ENCODE peak calls at places on chromosome 12, in eight cellular contexts. H is gastrocnemius medialis, C is pancreas, K is colonic mucosa, U is PC-3, M is astrocyte, G is tibial artery, N is adrenal gland. Y is an unnamed sample.

GRCh38 chr12:58901664-58902063 is 18.6 kb downstream of the LRIG3 start:
- DNase-seq in H (no peak), C (no peak), K (no peak), U (no peak), M (no peak), G (no peak), N (no peak), Y (no peak)

GRCh38 chr12:114668151-114668891 is 15.7 kb downstream of the TBX3 start:
- DNase-seq in H (peak; percentile 71), C (peak; percentile 77), K (peak; percentile 89), U (peak; percentile 98), M (peak; percentile 63), G (peak; percentile 64), N (peak; percentile 92), Y (peak; percentile 56)

GRCh38 chr12:3463927-3464326 is 27.1 kb upstream of the PRMT8 start:
- DNase-seq in H (no peak), C (no peak), K (no peak), U (peak; percentile 47), M (no peak), G (no peak), N (no peak), Y (no peak)

GRCh38 chr12:110165540-110166159 is 41.5 kb downstream of the IFT81 start:
- DNase-seq in H (no peak), C (no peak), K (no peak), U (no peak), M (no peak), G (no peak), N (no peak), Y (no peak)

GRCh38 chr12:28611501-28611900 is 421.2 kb downstream of the CCDC91 start:
- DNase-seq in H (no peak), C (no peak), K (peak; percentile 71), U (peak; percentile 63), M (no peak), G (no peak), N (no peak), Y (no peak)

GRCh38 chr12:27226319-27226984 is 17.6 kb upstream of the STK38L start:
- DNase-seq in H (no peak), C (no peak), K (peak; percentile 52), U (no peak), M (no peak), G (no peak), N (no peak), Y (peak; percentile 30)

GRCh38 chr12:49801141-49802063 is 26.8 kb downstream of the NCKAP5L start:
- DNase-seq in H (peak; percentile 45), C (no peak), K (no peak), U (no peak), M (no peak), G (no peak), N (no peak), Y (no peak)

GRCh38 chr12:124805876-124806668 is 57.6 kb downstream of the SCARB1 start:
- DNase-seq in H (no peak), C (no peak), K (no peak), U (no peak), M (no peak), G (no peak), N (no peak), Y (no peak)

GRCh38 chr12:113072136-113072535 is 15.6 kb downstream of the DTX1 start:
- DNase-seq in H (no peak), C (no peak), K (no peak), U (peak; percentile 60), M (no peak), G (no peak), N (no peak), Y (no peak)

GRCh38 chr12:62762645-62763044 is 172.3 kb downstream of the PPM1H start:
- DNase-seq in H (no peak), C (no peak), K (no peak), U (no peak), M (no peak), G (no peak), N (no peak), Y (no peak)

GRCh38 chr12:109170335-109170734 is 53.9 kb downstream of the ACACB start:
- DNase-seq in H (no peak), C (no peak), K (no peak), U (no peak), M (no peak), G (no peak), N (no peak), Y (no peak)

GRCh38 chr12:31732926-31733548 is 4.2 kb upstream of the AMN1 start:
- DNase-seq in H (no peak), C (no peak), K (no peak), U (peak; percentile 91), M (peak; percentile 85), G (no peak), N (no peak), Y (no peak)

GRCh38 chr12:27592548-27592947 is 68.5 kb downstream of the PPFIBP1 start:
- DNase-seq in H (peak; percentile 13), C (no peak), K (no peak), U (peak; percentile 93), M (peak; percentile 87), G (peak; percentile 36), N (peak; percentile 58), Y (peak; percentile 8)

GRCh38 chr12:104985206-104985605 is 910 bp upstream of the NOPCHAP1 start:
- DNase-seq in H (no peak), C (no peak), K (no peak), U (no peak), M (no peak), G (no peak), N (no peak), Y (no peak)

GRCh38 chr12:64749466-64750202 is 9.6 kb downstream of the GNS start:
- DNase-seq in H (no peak), C (no peak), K (no peak), U (no peak), M (no peak), G (no peak), N (no peak), Y (no peak)

GRCh38 chr12:111408116-111408440 is 2.4 kb downstream of the SH2B3 start:
- DNase-seq in H (no peak), C (no peak), K (no peak), U (no peak), M (no peak), G (no peak), N (no peak), Y (no peak)

GRCh38 chr12:53867216-53868012 is 71.2 kb upstream of the HOXC13 start:
- DNase-seq in H (no peak), C (no peak), K (no peak), U (peak; percentile 32), M (no peak), G (no peak), N (peak; percentile 20), Y (no peak)

GRCh38 chr12:92290881-92291280 is 145.2 kb upstream of the BTG1 start:
- DNase-seq in H (no peak), C (no peak), K (no peak), U (no peak), M (peak; percentile 73), G (no peak), N (no peak), Y (no peak)

GRCh38 chr12:22481557-22482104 is 62.7 kb downstream of the C2CD5 start:
- DNase-seq in H (no peak), C (no peak), K (peak; percentile 56), U (no peak), M (no peak), G (no peak), N (no peak), Y (no peak)

GRCh38 chr12:22480016-22480415 is 64.3 kb downstream of the C2CD5 start:
- DNase-seq in H (no peak), C (no peak), K (no peak), U (no peak), M (no peak), G (no peak), N (no peak), Y (no peak)

GRCh38 chr12:22477166-22477893 is 67.0 kb downstream of the C2CD5 start:
- DNase-seq in H (no peak), C (no peak), K (no peak), U (no peak), M (peak; percentile 85), G (no peak), N (no peak), Y (no peak)

GRCh38 chr12:22474970-22475720 is 69.2 kb downstream of the C2CD5 start:
- DNase-seq in H (no peak), C (no peak), K (no peak), U (no peak), M (no peak), G (no peak), N (no peak), Y (no peak)

GRCh38 chr12:22477894-22478287 is 66.5 kb downstream of the C2CD5 start:
- DNase-seq in H (no peak), C (no peak), K (no peak), U (no peak), M (peak; percentile 54), G (no peak), N (no peak), Y (no peak)
- H3K27ac ChIP-seq in H (no peak overlapping the region), C (no peak overlapping the region), K (no peak overlapping the region), U (no peak overlapping the region), M (peak overlapping the region; percentile 61), G (no peak overlapping the region), N (no peak overlapping the region), Y (no peak overlapping the region)

GRCh38 chr12:50984899-50985298 is 32.6 kb downstream of the HIGD1C start:
- DNase-seq in H (no peak), C (no peak), K (no peak), U (no peak), M (peak; percentile 12), G (no peak), N (no peak), Y (no peak)
- H3K27ac ChIP-seq in H (peak overlapping the region; percentile 88), C (peak overlapping the region; percentile 55), K (peak overlapping the region; percentile 17), U (no peak overlapping the region), M (peak overlapping the region; percentile 40), G (peak overlapping the region; percentile 77), N (peak overlapping the region; percentile 92), Y (peak overlapping the region; percentile 50)

GRCh38 chr12:130707571-130707891 is 8.6 kb downstream of the RIMBP2 start:
- DNase-seq in H (no peak), C (no peak), K (no peak), U (no peak), M (no peak), G (no peak), N (no peak), Y (no peak)

GRCh38 chr12:130709151-130710000 is 6.7 kb downstream of the RIMBP2 start:
- DNase-seq in H (no peak), C (no peak), K (no peak), U (no peak), M (no peak), G (no peak), N (no peak), Y (no peak)

GRCh38 chr12:130706885-130707570 is 9.1 kb downstream of the RIMBP2 start:
- DNase-seq in H (no peak), C (no peak), K (no peak), U (no peak), M (no peak), G (no peak), N (no peak), Y (no peak)

GRCh38 chr12:130710001-130710732 is 5.9 kb downstream of the RIMBP2 start:
- DNase-seq in H (no peak), C (no peak), K (no peak), U (no peak), M (no peak), G (no peak), N (no peak), Y (no peak)

GRCh38 chr12:130708648-130709047 is 7.5 kb downstream of the RIMBP2 start:
- DNase-seq in H (no peak), C (no peak), K (no peak), U (no peak), M (no peak), G (no peak), N (no peak), Y (no peak)
- H3K27ac ChIP-seq in H (no peak overlapping the region), C (no peak overlapping the region), K (no peak overlapping the region), U (no peak overlapping the region), M (no peak overlapping the region), G (no peak overlapping the region), N (no peak overlapping the region), Y (no peak overlapping the region)

GRCh38 chr12:80044694-80045046 is 54.7 kb upstream of the OTOGL start:
- DNase-seq in H (no peak), C (no peak), K (no peak), U (peak; percentile 96), M (peak; percentile 92), G (no peak), N (peak; percentile 17), Y (no peak)
- H3K27ac ChIP-seq in H (no peak overlapping the region), C (no peak overlapping the region), K (no peak overlapping the region), U (peak overlapping the region; percentile 91), M (peak overlapping the region; percentile 91), G (peak overlapping the region; percentile 60), N (no peak overlapping the region), Y (no peak overlapping the region)

Y was measured in tibial nerve.